ENCODE peak calls at places on chromosomes 3 and 15, in four cellular contexts. One of them, this sample, is unnamed.

GRCh38 chr3:52649461-52650210 is 36.1 kb downstream of the PBRM1 start:
- DNase-seq in GM12878: no peak
- DNase-seq in K562: no peak
- DNase-seq in SK-N-SH: no peak
- DNase-seq in this sample: no peak

GRCh38 chr3:16124636-16125035 is 49.8 kb upstream of the GALNT15 start:
- DNase-seq in SK-N-SH: no peak
- DNase-seq in GM12878: no peak
- DNase-seq in K562: no peak
- DNase-seq in this sample: no peak

GRCh38 chr15:57969355-57969754 is 96.2 kb downstream of the ALDH1A2 start:
- DNase-seq in K562: no peak
- DNase-seq in SK-N-SH: no peak
- DNase-seq in GM12878: no peak
- DNase-seq in this sample: no peak

GRCh38 chr3:14307953-14308352 is 94.5 kb upstream of the SLC6A6 start:
- DNase-seq in K562: no peak
- DNase-seq in SK-N-SH: no peak
- DNase-seq in GM12878: no peak
- DNase-seq in this sample: no peak

GRCh38 chr3:129777806-129778205 is 115.7 kb downstream of the TMCC1 start:
- DNase-seq in GM12878: no peak
- DNase-seq in K562: no peak
- DNase-seq in SK-N-SH: no peak
- DNase-seq in this sample: no peak

GRCh38 chr3:48155122-48155521 is 33.1 kb downstream of the CDC25A start:
- DNase-seq in SK-N-SH: no peak
- DNase-seq in K562: no peak
- DNase-seq in GM12878: no peak
- DNase-seq in this sample: no peak

GRCh38 chr15:48802867-48803266 is 8.0 kb downstream of the CEP152 start:
- DNase-seq in GM12878: no peak
- DNase-seq in SK-N-SH: no peak
- DNase-seq in K562: no peak
- DNase-seq in this sample: no peak

GRCh38 chr3:183131735-183132134 is 30.8 kb downstream of the LAMP3 start:
- DNase-seq in SK-N-SH: no peak
- DNase-seq in GM12878: no peak
- DNase-seq in K562: no peak
- DNase-seq in this sample: no peak

GRCh38 chr15:58962662-58963565 is 24.5 kb upstream of the RNF111 start:
- DNase-seq in K562: no peak
- DNase-seq in GM12878: no peak
- DNase-seq in SK-N-SH: no peak
- DNase-seq in this sample: no peak

GRCh38 chr3:82839871-82840270 is 1078.4 kb upstream of the GBE1 start:
- DNase-seq in SK-N-SH: no peak
- DNase-seq in K562: no peak
- DNase-seq in GM12878: no peak
- DNase-seq in this sample: no peak

GRCh38 chr3:13677272-13677671 is 128.3 kb downstream of the FBLN2 start:
- DNase-seq in SK-N-SH: no peak
- DNase-seq in K562: no peak
- DNase-seq in GM12878: no peak
- DNase-seq in this sample: no peak

DNA sequence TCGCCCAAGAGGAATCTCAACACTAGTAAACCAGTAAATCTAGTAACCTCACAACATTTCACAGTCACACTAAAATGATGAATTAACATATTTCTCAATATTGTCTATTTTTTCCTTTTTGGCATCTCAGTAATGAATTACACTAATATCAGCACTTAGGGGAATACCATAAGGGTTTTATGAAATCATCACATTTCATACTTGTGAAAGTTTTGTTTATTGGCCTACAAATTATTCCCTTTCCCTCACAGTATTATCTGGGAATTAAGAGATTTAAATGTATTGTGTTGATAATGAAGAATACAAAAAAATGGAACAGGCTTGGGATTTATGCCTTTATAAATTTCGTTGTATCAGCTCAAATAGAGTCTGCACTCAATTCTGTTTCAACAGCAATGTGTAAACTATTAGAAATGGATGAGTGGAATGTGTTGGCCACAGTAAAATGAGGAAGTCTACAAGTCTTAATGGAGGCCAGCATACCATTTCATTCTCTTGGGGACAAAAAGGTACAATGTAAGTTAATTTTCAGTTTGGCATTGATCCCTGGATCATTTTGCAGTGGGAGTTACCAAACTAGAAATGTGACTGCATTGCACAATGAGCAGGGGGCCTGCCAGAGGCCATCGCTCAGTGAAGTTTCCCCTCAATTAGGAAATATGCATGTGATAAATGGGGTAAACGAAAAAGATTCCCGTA is 195.4 kb downstream of the FMN1 start:
- DNase-seq in GM12878: no peak
- DNase-seq in SK-N-SH: no peak
- DNase-seq in K562: no peak
- DNase-seq in this sample: no peak
- H3K27ac ChIP-seq in GM12878: no peak
- H3K27ac ChIP-seq in SK-N-SH: no peak
- H3K27ac ChIP-seq in K562: no peak
- H3K27ac ChIP-seq in this sample: no peak

GRCh38 chr3:55583475-55583874 is 96.4 kb upstream of the WNT5A start:
- DNase-seq in K562: no peak
- DNase-seq in SK-N-SH: no peak
- DNase-seq in GM12878: no peak
- DNase-seq in this sample: no peak

GRCh38 chr3:55574671-55575070 is 87.6 kb upstream of the WNT5A start:
- DNase-seq in SK-N-SH: no peak
- DNase-seq in K562: no peak
- DNase-seq in GM12878: no peak
- DNase-seq in this sample: no peak

GRCh38 chr3:55584030-55584429 is 96.9 kb upstream of the WNT5A start:
- DNase-seq in GM12878: no peak
- DNase-seq in SK-N-SH: no peak
- DNase-seq in K562: no peak
- DNase-seq in this sample: no peak

GRCh38 chr3:55576621-55577020 is 89.5 kb upstream of the WNT5A start:
- DNase-seq in K562: no peak
- DNase-seq in GM12878: no peak
- DNase-seq in SK-N-SH: no peak
- DNase-seq in this sample: no peak

GRCh38 chr3:55579499-55579898 is 92.4 kb upstream of the WNT5A start:
- DNase-seq in SK-N-SH: no peak
- DNase-seq in K562: no peak
- DNase-seq in GM12878: no peak
- DNase-seq in this sample: no peak
- TF ChIP-seq SIN3A in SK-N-SH: no peak
- TF ChIP-seq SIN3A in K562: no peak
- TF ChIP-seq SIN3A in GM12878: no peak
- TF ChIP-seq SIN3A in this sample: no peak

GRCh38 chr3:115670911-115671310 is 47.6 kb downstream of the GAP43 start:
- DNase-seq in SK-N-SH: no peak
- DNase-seq in GM12878: no peak
- DNase-seq in K562: no peak
- DNase-seq in this sample: no peak

GRCh38 chr3:115663414-115663813 is 40.1 kb downstream of the GAP43 start:
- DNase-seq in SK-N-SH: no peak
- DNase-seq in GM12878: no peak
- DNase-seq in K562: no peak
- DNase-seq in this sample: no peak

GRCh38 chr3:115666081-115666480 is 42.8 kb downstream of the GAP43 start:
- DNase-seq in SK-N-SH: no peak
- DNase-seq in GM12878: no peak
- DNase-seq in K562: no peak
- DNase-seq in this sample: no peak

GRCh38 chr3:115671761-115672455 is 48.6 kb downstream of the GAP43 start:
- DNase-seq in K562: no peak
- DNase-seq in GM12878: no peak
- DNase-seq in SK-N-SH: no peak
- DNase-seq in this sample: no peak

GRCh38 chr3:115667175-115668065 is 44.1 kb downstream of the GAP43 start:
- DNase-seq in GM12878: no peak
- DNase-seq in K562: no peak
- DNase-seq in SK-N-SH: no peak
- DNase-seq in this sample: no peak
- TF ChIP-seq MXI1 in GM12878: no peak
- TF ChIP-seq MXI1 in K562: no peak
- TF ChIP-seq MXI1 in SK-N-SH: no peak
- TF ChIP-seq MXI1 in this sample: no peak

GRCh38 chr3:880371-880770 is 212.5 kb upstream of the CNTN6 start:
- DNase-seq in GM12878: no peak
- DNase-seq in K562: no peak
- DNase-seq in SK-N-SH: no peak
- DNase-seq in this sample: no peak
- H3K27ac ChIP-seq in GM12878: no peak
- H3K27ac ChIP-seq in K562: no peak
- H3K27ac ChIP-seq in SK-N-SH: no peak
- H3K27ac ChIP-seq in this sample: no peak

GRCh38 chr3:75260-75659 is 121.3 kb upstream of the CHL1 start:
- DNase-seq in K562: no peak
- DNase-seq in SK-N-SH: no peak
- DNase-seq in GM12878: no peak
- DNase-seq in this sample: no peak

GRCh38 chr3:74692-75243 is 121.8 kb upstream of the CHL1 start:
- DNase-seq in GM12878: no peak
- DNase-seq in SK-N-SH: no peak
- DNase-seq in K562: no peak
- DNase-seq in this sample: no peak

GRCh38 chr3:69690-70089 is 126.9 kb upstream of the CHL1 start:
- DNase-seq in SK-N-SH: no peak
- DNase-seq in K562: no peak
- DNase-seq in GM12878: no peak
- DNase-seq in this sample: no peak

GRCh38 chr3:73279-73678 is 123.3 kb upstream of the CHL1 start:
- DNase-seq in GM12878: no peak
- DNase-seq in K562: no peak
- DNase-seq in SK-N-SH: no peak
- DNase-seq in this sample: no peak

GRCh38 chr3:72776-73175 is 123.8 kb upstream of the CHL1 start:
- DNase-seq in SK-N-SH: no peak
- DNase-seq in K562: no peak
- DNase-seq in GM12878: no peak
- DNase-seq in this sample: no peak
- TF ChIP-seq SIN3A in SK-N-SH: no peak
- TF ChIP-seq SIN3A in K562: no peak
- TF ChIP-seq SIN3A in GM12878: no peak
- TF ChIP-seq SIN3A in this sample: no peak

GRCh38 chr3:37737134-37737533 is 124.5 kb upstream of the CTDSPL start:
- DNase-seq in GM12878: no peak
- DNase-seq in K562: no peak
- DNase-seq in SK-N-SH: no peak
- DNase-seq in this sample: no peak
- TF ChIP-seq MXI1 in GM12878: no peak
- TF ChIP-seq MXI1 in K562: no peak
- TF ChIP-seq MXI1 in SK-N-SH: no peak
- TF ChIP-seq MXI1 in this sample: no peak

DNA sequence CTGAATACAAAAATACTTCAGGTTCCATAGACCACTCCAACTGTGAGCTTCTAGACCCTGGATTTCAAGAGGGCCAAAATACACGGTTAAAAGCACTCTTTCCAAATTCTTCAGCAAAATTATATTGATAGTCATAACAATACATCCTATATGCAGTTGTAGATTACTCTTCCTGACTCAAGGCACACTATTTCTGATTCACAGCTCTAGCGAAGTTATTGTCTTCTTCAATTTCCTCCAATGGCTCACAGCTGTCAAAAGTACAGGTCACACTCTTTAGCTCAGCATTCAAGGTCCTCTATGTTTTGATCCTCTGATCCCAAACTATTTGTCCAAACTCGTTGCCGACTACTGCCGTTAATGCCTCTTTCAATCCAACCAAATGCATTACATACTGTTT is 13.5 kb upstream of the CCDC80 start:
- DNase-seq in K562: no peak
- DNase-seq in GM12878: no peak
- DNase-seq in SK-N-SH: no peak
- DNase-seq in this sample: no peak
- H3K27ac ChIP-seq in K562: no peak
- H3K27ac ChIP-seq in GM12878: no peak
- H3K27ac ChIP-seq in SK-N-SH: peak
- H3K27ac ChIP-seq in this sample: no peak

DNA sequence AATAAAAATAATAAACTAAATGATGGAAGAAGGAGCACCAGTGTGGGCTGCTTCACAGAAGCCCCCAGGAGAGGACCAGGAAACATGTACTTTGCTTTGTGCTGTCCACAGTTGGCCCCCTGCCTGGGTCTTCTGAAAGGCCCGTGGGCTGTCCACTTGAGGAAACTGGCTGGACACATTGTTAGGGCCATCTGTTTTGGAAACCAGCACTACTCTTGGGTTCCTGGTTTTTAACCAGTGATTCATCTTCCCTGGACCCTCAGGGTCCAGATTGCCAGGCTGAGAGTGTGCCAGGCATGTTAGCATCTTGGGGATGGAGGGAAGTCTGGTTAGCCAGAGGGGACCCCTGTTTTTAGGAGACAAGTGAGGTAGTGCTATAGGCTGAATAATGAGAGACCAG is 297.2 kb upstream of the C2CD4B start:
- DNase-seq in K562: no peak
- DNase-seq in SK-N-SH: peak
- DNase-seq in GM12878: no peak
- DNase-seq in this sample: no peak
- TF ChIP-seq SIN3A in K562: no peak
- TF ChIP-seq SIN3A in SK-N-SH: no peak
- TF ChIP-seq SIN3A in GM12878: no peak
- TF ChIP-seq SIN3A in this sample: no peak

DNA sequence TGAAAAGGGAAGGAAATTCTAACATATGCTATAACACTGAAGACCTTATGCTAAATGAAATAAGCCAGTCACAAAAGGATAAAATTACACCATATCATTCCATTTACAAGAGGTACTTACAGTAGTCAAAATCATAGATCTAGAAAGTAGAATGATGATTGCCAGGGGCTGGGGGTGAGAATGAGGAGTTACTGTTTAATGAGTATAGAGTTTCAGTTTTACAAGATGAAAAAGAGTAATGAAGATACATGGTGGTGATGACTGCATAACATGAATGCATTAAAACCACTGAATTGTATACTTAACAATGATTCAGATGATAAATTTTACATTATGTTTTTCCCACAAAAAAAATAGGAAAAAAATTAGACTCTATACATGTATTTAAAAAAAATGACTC is 152.6 kb downstream of the SCAPER start:
- DNase-seq in GM12878: no peak
- DNase-seq in K562: no peak
- DNase-seq in SK-N-SH: no peak
- DNase-seq in this sample: no peak
- TF ChIP-seq MXI1 in GM12878: no peak
- TF ChIP-seq MXI1 in K562: no peak
- TF ChIP-seq MXI1 in SK-N-SH: no peak
- TF ChIP-seq MXI1 in this sample: no peak

GRCh38 chr15:88630798-88631463 is 7.9 kb upstream of the ISG20 start:
- DNase-seq in GM12878: no peak
- DNase-seq in K562: no peak
- DNase-seq in SK-N-SH: no peak
- DNase-seq in this sample: no peak
- H3K27ac ChIP-seq in GM12878: no peak
- H3K27ac ChIP-seq in K562: no peak
- H3K27ac ChIP-seq in SK-N-SH: no peak
- H3K27ac ChIP-seq in this sample: no peak

This sample was measured in HepG2.